ENCODE peak calls at places on chromosomes 11 and 22, in five cellular contexts. L is mammary epithelial cell, A is esophagus squamous epithelium, I is fibroblast of lung, X is MG63. C is an unnamed sample. For H3K36me3, the result is how much of the 10 kb centered on the place peaks cover.

GRCh38 chr11:68973219-68973618 is 7.6 kb downstream of the MRGPRD start:
- DNase-seq in X (no peak), L (no peak), A (no peak), I (no peak), C (no peak)

GRCh38 chr22:36571991-36572390 is 43.0 kb upstream of the EIF3D start:
- DNase-seq in X (no peak), L (no peak), A (no peak), I (no peak), C (no peak)

GRCh38 chr22:37054600-37055365 is 3.2 kb downstream of the KCTD17 start:
- DNase-seq in L (no peak), A (no peak), I (no peak), X (no peak), C (no peak)

GRCh38 chr22:32811788-32812187 is 10.3 kb downstream of the TIMP3 start:
- DNase-seq in L (no peak), I (no peak), A (no peak), X (no peak), C (no peak)

GRCh38 chr11:134633276-134633675 is 221.2 kb upstream of the B3GAT1 start:
- DNase-seq in A (no peak), X (no peak), L (no peak), I (no peak), C (no peak)

GRCh38 chr11:111097191-111097590 is 148.3 kb upstream of the POU2AF2 start:
- DNase-seq in X (peak), A (no peak), I (peak), L (no peak), C (no peak)

GRCh38 chr11:39374963-39375698 is 2084.3 kb downstream of the LRRC4C start:
- DNase-seq in X (no peak), A (no peak), I (peak), L (peak), C (no peak)

GRCh38 chr11:112012877-112013276 is 12.3 kb upstream of the DLAT start:
- DNase-seq in X (no peak), I (peak), A (no peak), L (no peak), C (no peak)

GRCh38 chr11:24932110-24933000 is 435.5 kb downstream of the LUZP2 start:
- DNase-seq in I (no peak), A (no peak), X (no peak), L (no peak), C (no peak)

GRCh38 chr11:61161190-61162091 is at the start of gene VPS37C:
- DNase-seq in I (peak), X (peak), L (peak), A (peak), C (peak)

GRCh38 chr22:44752285-44753188 is at the start of gene ARHGAP8:
- DNase-seq in X (no peak), L (no peak), A (no peak), I (no peak), C (no peak)

GRCh38 chr11:123144707-123145106 is 50.3 kb downstream of the CLMP start:
- DNase-seq in X (no peak), L (no peak), I (no peak), A (no peak), C (no peak)

GRCh38 chr22:30717331-30717921 is 22.8 kb downstream of the OSBP2 start:
- DNase-seq in L (peak), I (peak), A (no peak), X (peak), C (peak)

GRCh38 chr11:14448229-14448628 is 51.4 kb downstream of the COPB1 start:
- DNase-seq in I (no peak), L (no peak), X (no peak), A (no peak), C (no peak)

GRCh38 chr22:36419912-36420882 is 32.4 kb upstream of the MYH9 start:
- DNase-seq in A (no peak), X (no peak), L (no peak), I (no peak), C (no peak)

GRCh38 chr11:82234256-82234655 is 499.4 kb downstream of the FAM181B start:
- DNase-seq in L (no peak), I (no peak), X (no peak), A (no peak), C (no peak)

GRCh38 chr11:70233511-70233919 is 30.4 kb downstream of the FADD start:
- DNase-seq in A (no peak), X (peak), I (peak), L (peak), C (peak)

GRCh38 chr11:10943968-10944367 is 86.1 kb upstream of the ZBED5 start:
- DNase-seq in X (peak), L (no peak), I (peak), A (no peak), C (no peak)

GRCh38 chr22:36102995-36103394 is 57.6 kb downstream of the APOL3 start:
- DNase-seq in A (no peak), L (no peak), X (no peak), I (no peak), C (no peak)

GRCh38 chr22:17268501-17269223 is 49.4 kb upstream of the ADA2 start:
- DNase-seq in L (no peak), I (no peak), X (no peak), A (no peak), C (no peak)

GRCh38 chr11:67248653-67249052 is 17.6 kb upstream of the GRK2 start:
- DNase-seq in A (no peak), I (peak), L (peak), X (peak), C (no peak)

GRCh38 chr11:119196833-119197483 is 9.2 kb upstream of the CBL start:
- DNase-seq in I (peak), L (peak), X (peak), A (no peak), C (peak)

GRCh38 chr11:72704783-72705287 is 30.6 kb upstream of the PDE2A start:
- DNase-seq in A (no peak), I (no peak), X (no peak), L (no peak), C (no peak)

GRCh38 chr11:133785795-133786194 is 59.5 kb downstream of the SPATA19 start:
- DNase-seq in L (no peak), A (no peak), I (no peak), X (no peak), C (no peak)

GRCh38 chr11:14612624-14613023 is 31.0 kb upstream of the PDE3B start:
- DNase-seq in I (no peak), X (no peak), A (no peak), L (no peak), C (no peak)

GRCh38 chr11:19963697-19964340 is 196.5 kb downstream of the DBX1 start:
- DNase-seq in I (no peak), A (no peak), X (no peak), L (no peak), C (no peak)

GRCh38 chr11:19959697-19960096 is 200.6 kb downstream of the DBX1 start:
- DNase-seq in X (no peak), I (peak), L (peak), A (no peak), C (no peak)

GRCh38 chr11:19961225-19961624 is 199.1 kb downstream of the DBX1 start:
- DNase-seq in L (no peak), X (no peak), I (no peak), A (no peak), C (no peak)

GRCh38 chr11:19962053-19962794 is 198.1 kb downstream of the DBX1 start:
- DNase-seq in L (no peak), A (no peak), X (no peak), I (no peak), C (no peak)

DNA sequence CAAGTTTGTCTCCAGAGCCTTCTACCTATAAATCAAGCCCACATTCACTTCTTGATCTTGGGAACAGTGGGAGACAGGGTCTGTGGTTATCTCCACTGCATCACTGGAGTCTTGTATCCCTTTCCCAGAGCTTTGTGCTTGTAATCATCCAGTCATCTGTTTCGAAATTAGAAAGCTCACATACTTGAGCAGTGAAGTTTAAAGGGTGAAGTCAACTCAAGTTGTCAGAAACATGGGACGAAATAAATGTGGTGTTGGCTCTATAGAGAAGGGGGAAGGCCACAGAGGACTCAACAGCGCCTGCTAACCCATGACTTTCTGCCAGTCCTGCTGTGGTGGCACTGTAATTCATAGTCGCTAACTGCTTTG is 197.5 kb downstream of the DBX1 start:
- DNase-seq in A (no peak), X (no peak), I (peak), L (peak), C (peak)
- H3K36me3 ChIP-seq in A (under half), X (half or more), I (under half), L (under half), C (under half)

GRCh38 chr22:50527921-50528681 is 1.7 kb downstream of the TYMP start:
- DNase-seq in A (no peak), I (no peak), L (no peak), X (no peak), C (no peak)

GRCh38 chr22:50526849-50527801 is 1.7 kb upstream of the SCO2 start:
- DNase-seq in A (no peak), I (peak), X (peak), L (no peak), C (no peak)

GRCh38 chr22:50529416-50530279 is at the start of gene TYMP:
- DNase-seq in X (peak), L (no peak), I (peak), A (no peak), C (no peak)

GRCh38 chr22:50530280-50530856 is 556 bp upstream of the TYMP start:
- DNase-seq in L (no peak), X (peak), A (no peak), I (peak), C (no peak)

GRCh38 chr22:50528682-50529415 is 963 bp downstream of the TYMP start:
- DNase-seq in X (no peak), L (no peak), A (no peak), I (no peak), C (no peak)
- H3K4me3 ChIP-seq in X (peak), L (no peak), A (peak), I (peak), C (peak)

GRCh38 chr22:50215297-50216049 is 14.7 kb downstream of the SELENOO start:
- DNase-seq in I (no peak), X (no peak), A (no peak), L (no peak), C (no peak)
- H3K36me3 ChIP-seq in I (under half), X (half or more), A (half or more), L (under half), C (half or more)

DNA sequence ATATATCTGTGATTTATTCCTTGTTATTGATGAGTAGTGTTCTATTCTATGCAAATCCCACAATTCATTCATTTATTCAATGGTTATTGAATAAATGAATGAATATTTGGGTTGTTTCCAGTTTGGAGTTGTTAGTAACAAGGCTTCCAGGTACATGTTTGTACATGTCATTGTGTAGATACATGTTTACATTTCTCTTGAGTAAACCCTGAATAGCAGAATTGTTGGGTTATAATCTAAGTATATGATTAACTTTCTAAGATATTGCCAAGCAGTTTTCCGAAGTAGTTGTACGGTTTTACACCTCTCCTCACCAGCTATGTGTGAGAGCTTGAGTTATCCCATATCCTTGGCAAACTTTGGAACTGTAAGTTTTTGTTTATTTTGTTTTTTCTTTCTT is 18.5 kb upstream of the OR8G1 start:
- DNase-seq in I (no peak), L (peak), X (no peak), A (no peak), C (no peak)
- H3K4me3 ChIP-seq in I (no peak), L (no peak), X (no peak), A (no peak), C (no peak)

GRCh38 chr11:46657186-46657585 is 39.8 kb downstream of the ATG13 start:
- DNase-seq in I (no peak), L (no peak), A (no peak), X (no peak), C (no peak)
- H3K36me3 ChIP-seq in I (under half), L (under half), A (half or more), X (under half), C (under half)